ENCODE peak calls at places on chromosome 10, in ten cellular contexts. O is brain microvascular endothelial cell, D is astrocyte, B is uterus, I is K562, L is lower leg skin, W is A549, Q is fibroblast of lung, A is mammary epithelial cell, K is cardiac muscle cell. U is an unnamed sample.

GRCh38 chr10:93954726-93955363 is 38.9 kb upstream of the PLCE1 start:
- DNase-seq in W (no peak), O (peak), I (no peak), B (no peak), A (peak), L (no peak), D (peak), Q (peak), K (no peak), U (no peak)

GRCh38 chr10:104328916-104329710 is 9.2 kb downstream of the ITPRIP start:
- DNase-seq in D (peak), Q (peak), I (no peak), W (peak), A (peak), O (peak), B (peak), K (peak), L (peak), U (peak)

GRCh38 chr10:6729071-6729773 is 149.1 kb upstream of the PRKCQ start:
- DNase-seq in W (peak), I (no peak), B (no peak), K (peak), Q (peak), L (no peak), D (peak), O (no peak), A (peak), U (peak)

GRCh38 chr10:19592276-19592675 is 224.0 kb upstream of the PLXDC2 start:
- DNase-seq in K (no peak), Q (no peak), B (no peak), D (peak), O (peak), W (no peak), L (no peak), A (peak), I (no peak), U (peak)

GRCh38 chr10:6227346-6227745 is 24.6 kb downstream of the PFKFB3 start:
- DNase-seq in K (no peak), Q (no peak), W (no peak), L (no peak), O (no peak), D (no peak), B (no peak), A (no peak), I (no peak), U (no peak)

GRCh38 chr10:31013331-31013730 is 18.3 kb downstream of the ZNF438 start:
- DNase-seq in L (no peak), B (no peak), D (no peak), K (no peak), A (no peak), I (no peak), W (no peak), O (no peak), Q (no peak), U (no peak)

GRCh38 chr10:8404721-8405120 is 350.2 kb downstream of the GATA3 start:
- DNase-seq in I (no peak), O (no peak), W (no peak), A (peak), D (peak), K (no peak), L (no peak), B (no peak), Q (no peak), U (no peak)

GRCh38 chr10:17910144-17910789 is 41.5 kb upstream of the SLC39A12 start:
- DNase-seq in W (peak), A (peak), L (no peak), B (peak), Q (peak), I (no peak), K (peak), D (peak), O (peak), U (peak)

GRCh38 chr10:58044072-58044471 is 223.6 kb downstream of the IPMK start:
- DNase-seq in W (no peak), L (no peak), O (peak), B (no peak), A (peak), Q (no peak), I (no peak), D (peak), K (peak), U (no peak)

GRCh38 chr10:3886666-3887251 is 101.8 kb upstream of the KLF6 start:
- DNase-seq in W (peak), A (peak), O (peak), Q (peak), L (no peak), B (peak), D (peak), I (no peak), K (peak), U (peak)

GRCh38 chr10:12381536-12382156 is 32.3 kb downstream of the CAMK1D start:
- DNase-seq in Q (no peak), A (no peak), L (peak), K (no peak), O (no peak), D (no peak), W (no peak), I (no peak), B (no peak), U (no peak)

GRCh38 chr10:47112612-47113011 is 187.4 kb upstream of the GDF10 start:
- DNase-seq in D (no peak), K (no peak), I (no peak), L (no peak), A (no peak), W (no peak), Q (no peak), B (no peak), O (no peak), U (no peak)

GRCh38 chr10:119131512-119132240 is 27.8 kb downstream of the DENND10 start:
- DNase-seq in K (peak), W (no peak), Q (peak), O (no peak), A (no peak), I (no peak), L (peak), D (no peak), B (no peak), U (peak)

GRCh38 chr10:7408003-7408493 is 2.8 kb downstream of the SFMBT2 start:
- DNase-seq in A (no peak), B (peak), Q (peak), K (peak), L (peak), I (no peak), O (no peak), W (no peak), D (peak), U (no peak)

GRCh38 chr10:33460461-33461294 is 126.2 kb upstream of the NRP1 start:
- DNase-seq in A (no peak), B (peak), K (peak), L (no peak), W (no peak), Q (peak), D (peak), I (no peak), O (peak), U (no peak)

GRCh38 chr10:22285130-22285529 is 31.1 kb upstream of the COMMD3 start:
- DNase-seq in D (no peak), I (no peak), A (no peak), Q (no peak), W (no peak), B (no peak), L (no peak), K (no peak), O (no peak), U (no peak)

GRCh38 chr10:97031459-97031858 is 154.3 kb downstream of the SLIT1 start:
- DNase-seq in B (no peak), D (no peak), Q (no peak), L (no peak), K (no peak), W (no peak), O (no peak), I (no peak), A (no peak), U (no peak)

GRCh38 chr10:11204355-11204879 is 186.7 kb downstream of the CELF2 start:
- DNase-seq in K (no peak), O (no peak), Q (no peak), D (no peak), L (no peak), W (no peak), I (no peak), A (no peak), B (no peak), U (peak)

GRCh38 chr10:79380125-79380917 is 33.1 kb downstream of the PPIF start:
- DNase-seq in A (no peak), O (no peak), Q (peak), L (peak), W (no peak), B (peak), D (no peak), I (no peak), K (peak), U (no peak)

GRCh38 chr10:11113156-11113555 is 95.5 kb downstream of the CELF2 start:
- DNase-seq in I (peak), A (no peak), O (no peak), B (no peak), D (no peak), W (no peak), Q (no peak), K (no peak), L (no peak), U (no peak)

GRCh38 chr10:129840196-129840590 is 123.9 kb downstream of the EBF3 start:
- DNase-seq in K (no peak), W (no peak), A (no peak), Q (no peak), L (peak), D (no peak), O (no peak), I (no peak), B (no peak), U (no peak)

GRCh38 chr10:25425776-25426175 is 251.0 kb downstream of the GPR158 start:
- DNase-seq in O (no peak), W (no peak), B (no peak), A (no peak), D (no peak), K (peak), L (no peak), I (no peak), Q (no peak), U (no peak)

GRCh38 chr10:103653581-103654020 is 160.1 kb downstream of the NEURL1 start:
- DNase-seq in I (no peak), W (no peak), D (no peak), K (no peak), O (no peak), Q (no peak), A (no peak), B (no peak), L (no peak), U (no peak)

GRCh38 chr10:48416584-48417232 is 110.2 kb downstream of the MAPK8 start:
- DNase-seq in W (no peak), K (no peak), A (peak), D (peak), Q (no peak), L (no peak), I (no peak), O (no peak), B (no peak), U (no peak)

GRCh38 chr10:117364121-117364960 is 10.9 kb downstream of the PDZD8 start:
- DNase-seq in Q (peak), K (peak), D (peak), L (no peak), A (no peak), I (no peak), O (no peak), B (no peak), W (no peak), U (no peak)

DNA sequence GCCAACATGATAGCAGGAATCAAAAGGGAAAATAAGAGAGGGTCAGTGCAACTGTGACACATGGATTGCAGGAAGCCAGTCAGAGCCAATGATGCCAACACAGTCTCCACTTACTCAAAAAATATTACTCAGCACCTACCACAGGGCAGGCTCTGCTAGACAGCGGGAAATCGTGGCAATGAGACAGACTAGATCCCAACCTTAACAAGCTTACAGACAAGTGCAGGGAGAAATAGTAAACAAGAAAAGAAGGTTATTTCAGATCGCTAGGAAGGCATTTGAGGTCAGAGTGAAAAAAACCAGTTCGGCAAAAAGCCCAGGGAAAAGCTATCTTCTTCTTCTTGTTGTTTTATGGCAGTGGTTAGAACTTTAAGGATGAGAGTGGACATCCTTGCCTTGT is 45.2 kb upstream of the NPFFR1 start:
- DNase-seq in O (no peak), D (peak), Q (peak), K (peak), I (no peak), L (no peak), W (no peak), A (peak), B (no peak), U (peak)
- TF ChIP-seq CTCF in O (no peak), D (no peak), Q (no peak), K (no peak), I (no peak), L (no peak), W (no peak), A (no peak), B (no peak), U (no peak)

GRCh38 chr10:91630592-91630991 is 2.3 kb downstream of the PPP1R3C start:
- DNase-seq in K (no peak), B (no peak), A (no peak), D (no peak), L (no peak), Q (no peak), O (no peak), W (no peak), I (no peak), U (no peak)
- H3K4me3 ChIP-seq in K (peak), B (no peak), A (no peak), D (no peak), L (no peak), Q (peak), O (no peak), W (no peak), I (peak), U (no peak)

GRCh38 chr10:114623661-114624294 is 34.3 kb downstream of the ABLIM1 start:
- DNase-seq in A (peak), O (peak), L (no peak), Q (peak), B (no peak), I (no peak), D (peak), K (peak), W (peak), U (peak)
- TF ChIP-seq CTCF in A (no peak), O (no peak), L (no peak), Q (no peak), B (no peak), I (no peak), D (no peak), K (no peak), W (no peak), U (peak)

DNA sequence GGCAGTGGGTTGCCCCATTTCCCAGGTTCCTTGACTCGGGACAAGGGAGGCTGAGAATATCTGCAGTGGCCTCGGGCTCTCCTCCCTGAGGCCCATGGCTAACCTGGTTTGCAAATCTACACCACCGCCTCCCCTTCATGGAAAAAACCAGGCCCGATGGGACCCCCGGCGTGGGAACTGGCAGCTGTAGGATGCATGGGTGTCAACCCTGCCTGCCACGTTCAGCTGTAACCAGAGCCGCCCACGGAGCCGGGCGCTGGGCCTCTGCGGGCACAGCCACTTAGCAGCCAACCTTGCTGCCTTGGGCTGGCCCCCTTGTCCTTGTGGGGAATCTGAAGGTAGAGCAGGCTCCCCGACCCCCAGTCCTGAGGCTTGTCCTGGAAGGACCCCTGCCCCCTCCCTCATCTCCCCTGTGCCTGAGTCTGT is 1.6 kb downstream of the PWWP2B start:
- DNase-seq in K (no peak), L (no peak), B (no peak), A (no peak), D (no peak), O (no peak), I (no peak), W (no peak), Q (no peak), U (no peak)
- H3K4me3 ChIP-seq in K (no peak), L (no peak), B (no peak), A (peak), D (no peak), O (no peak), I (no peak), W (peak), Q (peak), U (no peak)

DNA sequence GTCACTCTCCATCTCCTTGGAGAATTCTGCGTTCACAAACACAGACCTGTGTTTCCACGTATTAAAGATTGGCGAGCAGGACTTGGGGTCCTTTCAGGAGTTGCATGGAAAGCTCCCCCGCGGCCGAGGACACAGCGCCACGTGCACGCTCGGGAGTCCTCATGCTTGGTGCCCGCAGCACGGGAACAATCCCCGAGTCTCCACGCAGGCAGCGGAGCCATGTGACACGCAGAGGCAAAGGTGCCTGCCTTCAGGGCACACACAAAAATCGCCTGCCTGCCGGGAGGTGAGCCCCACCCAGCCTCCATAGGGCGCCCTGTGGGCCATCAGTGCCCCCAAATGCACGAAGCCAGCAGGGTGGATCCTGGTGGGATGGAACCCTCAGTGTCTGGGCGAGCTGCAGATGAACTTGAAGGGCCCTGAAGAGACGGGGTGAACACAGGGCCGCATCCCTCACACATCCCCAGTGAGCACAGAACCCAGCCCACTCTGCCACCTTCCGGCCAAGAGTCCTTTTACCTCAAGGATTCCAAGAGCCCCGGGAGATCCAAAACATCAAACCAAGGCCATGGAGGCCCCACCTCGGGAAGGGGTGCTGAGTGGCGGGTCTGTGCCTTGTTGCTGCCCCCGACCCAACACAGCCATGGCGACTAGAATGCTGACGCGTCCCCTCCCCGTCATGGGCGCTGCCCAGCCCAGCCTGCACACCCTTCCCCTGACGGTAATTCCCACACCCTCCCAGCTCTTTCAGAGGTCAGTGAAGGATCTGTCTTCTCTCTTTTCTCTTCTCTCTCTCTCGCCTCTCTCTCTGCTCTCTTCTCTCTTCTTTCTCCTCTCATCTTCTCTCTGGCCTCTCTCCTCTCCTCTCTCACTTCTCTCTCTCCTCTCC is 55.9 kb downstream of the CFAP46 start:
- DNase-seq in A (no peak), O (no peak), W (peak), L (peak), B (no peak), Q (no peak), K (peak), I (no peak), D (no peak), U (no peak)
- TF ChIP-seq CTCF in A (no peak), O (peak), W (peak), L (no peak), B (no peak), Q (no peak), K (no peak), I (no peak), D (no peak), U (peak)

GRCh38 chr10:88115406-88115805 is 252.0 kb downstream of the PTEN start:
- DNase-seq in D (no peak), A (no peak), O (no peak), B (no peak), K (no peak), Q (no peak), L (no peak), I (no peak), W (no peak), U (no peak)

GRCh38 chr10:88115968-88116367 is 252.5 kb downstream of the PTEN start:
- DNase-seq in O (no peak), Q (no peak), D (peak), A (peak), K (no peak), B (no peak), L (no peak), I (no peak), W (no peak), U (no peak)

GRCh38 chr10:88114368-88114767 is 250.9 kb downstream of the PTEN start:
- DNase-seq in K (peak), W (peak), A (no peak), I (peak), O (peak), B (peak), L (no peak), D (no peak), Q (peak), U (no peak)

GRCh38 chr10:88113232-88113631 is 249.8 kb downstream of the PTEN start:
- DNase-seq in Q (no peak), K (peak), L (no peak), I (no peak), W (no peak), A (no peak), B (no peak), O (no peak), D (no peak), U (no peak)

GRCh38 chr10:88113657-88114272 is 250.3 kb downstream of the PTEN start:
- DNase-seq in A (no peak), Q (no peak), K (no peak), L (no peak), B (no peak), O (no peak), W (no peak), D (no peak), I (no peak), U (no peak)
- H3K4me3 ChIP-seq in A (no peak), Q (no peak), K (no peak), L (no peak), B (no peak), O (no peak), W (no peak), D (no peak), I (no peak), U (no peak)

GRCh38 chr10:89224697-89225443 is 17.8 kb upstream of the CH25H start:
- DNase-seq in L (no peak), D (no peak), B (no peak), Q (no peak), W (no peak), K (peak), A (no peak), I (no peak), O (no peak), U (no peak)
- TF ChIP-seq CTCF in L (no peak), D (peak), B (peak), Q (no peak), W (no peak), K (peak), A (no peak), I (peak), O (peak), U (no peak)

GRCh38 chr10:59287587-59287986 is 74.8 kb downstream of the FAM13C start:
- DNase-seq in A (no peak), Q (no peak), K (no peak), L (no peak), I (no peak), D (peak), B (no peak), O (no peak), W (no peak), U (no peak)

GRCh38 chr10:59285848-59286247 is 76.5 kb downstream of the FAM13C start:
- DNase-seq in I (no peak), Q (no peak), W (no peak), B (no peak), K (no peak), O (no peak), L (no peak), A (peak), D (no peak), U (no peak)

GRCh38 chr10:59283456-59284082 is 78.8 kb downstream of the FAM13C start:
- DNase-seq in O (no peak), K (no peak), Q (peak), B (no peak), I (no peak), A (peak), W (no peak), D (peak), L (no peak), U (no peak)

GRCh38 chr10:59284111-59284975 is 78.0 kb downstream of the FAM13C start:
- DNase-seq in W (no peak), I (no peak), L (no peak), B (no peak), D (no peak), Q (no peak), O (no peak), K (no peak), A (peak), U (no peak)

GRCh38 chr10:59285073-59285472 is 77.3 kb downstream of the FAM13C start:
- DNase-seq in B (no peak), L (no peak), D (no peak), O (no peak), I (no peak), W (no peak), Q (no peak), A (no peak), K (no peak), U (no peak)
- H3K4me3 ChIP-seq in B (no peak), L (no peak), D (no peak), O (no peak), I (no peak), W (no peak), Q (no peak), A (no peak), K (no peak), U (no peak)

GRCh38 chr10:43383204-43383971 is 12.0 kb downstream of the FXYD4 start:
- DNase-seq in L (no peak), O (no peak), D (no peak), W (no peak), A (no peak), B (no peak), Q (no peak), I (no peak), K (peak), U (no peak)

GRCh38 chr10:43384252-43385221 is 13.1 kb downstream of the FXYD4 start:
- DNase-seq in K (no peak), O (no peak), L (no peak), I (no peak), D (no peak), W (no peak), A (no peak), Q (no peak), B (no peak), U (no peak)

GRCh38 chr10:43376828-43377227 is 5.4 kb downstream of the FXYD4 start:
- DNase-seq in A (no peak), L (no peak), O (no peak), K (no peak), D (no peak), Q (no peak), W (no peak), B (no peak), I (no peak), U (no peak)

GRCh38 chr10:43377393-43377883 is 6.0 kb downstream of the FXYD4 start:
- DNase-seq in O (no peak), A (no peak), L (no peak), D (no peak), K (no peak), I (peak), Q (no peak), B (no peak), W (no peak), U (no peak)

GRCh38 chr10:43380610-43381222 is 9.3 kb downstream of the FXYD4 start:
- DNase-seq in O (no peak), B (no peak), K (peak), A (no peak), Q (peak), L (no peak), I (no peak), D (no peak), W (peak), U (no peak)
- TF ChIP-seq CTCF in O (no peak), B (no peak), K (peak), A (peak), Q (no peak), L (no peak), I (peak), D (peak), W (no peak), U (peak)